ENCODE peak calls at places on chromosomes 3 and 15, in five cellular contexts. One of them, this sample, is unnamed.

GRCh38 chr3:155078959-155079794 is 942 bp upstream of the MME start:
- DNase-seq in endothelial cell: no peak
- DNase-seq in ovary: no peak
- DNase-seq in left ventricle myocardium inferior: no peak
- DNase-seq in stomach: no peak
- DNase-seq in this sample: no peak

GRCh38 chr3:180403156-180403555 is 198.8 kb upstream of the TTC14 start:
- DNase-seq in endothelial cell: no peak
- DNase-seq in ovary: no peak
- DNase-seq in left ventricle myocardium inferior: no peak
- DNase-seq in stomach: no peak
- DNase-seq in this sample: no peak

GRCh38 chr3:87320748-87321634 is 44.6 kb upstream of the POU1F1 start:
- DNase-seq in endothelial cell: no peak
- DNase-seq in ovary: no peak
- DNase-seq in left ventricle myocardium inferior: no peak
- DNase-seq in stomach: no peak
- DNase-seq in this sample: no peak

GRCh38 chr3:10521772-10522441 is 16.5 kb upstream of the ATP2B2 start:
- DNase-seq in endothelial cell: no peak
- DNase-seq in ovary: no peak
- DNase-seq in left ventricle myocardium inferior: no peak
- DNase-seq in stomach: peak
- DNase-seq in this sample: no peak

GRCh38 chr15:23052522-23052921 is 13.2 kb upstream of the TUBGCP5 start:
- DNase-seq in endothelial cell: no peak
- DNase-seq in ovary: no peak
- DNase-seq in left ventricle myocardium inferior: no peak
- DNase-seq in stomach: no peak
- DNase-seq in this sample: no peak

GRCh38 chr3:47250309-47251060 is 32.1 kb downstream of the KIF9 start:
- DNase-seq in endothelial cell: peak
- DNase-seq in ovary: no peak
- DNase-seq in left ventricle myocardium inferior: peak
- DNase-seq in stomach: peak
- DNase-seq in this sample: peak

GRCh38 chr15:39474657-39475056 is 106.2 kb upstream of the THBS1 start:
- DNase-seq in endothelial cell: no peak
- DNase-seq in ovary: no peak
- DNase-seq in left ventricle myocardium inferior: no peak
- DNase-seq in stomach: no peak
- DNase-seq in this sample: no peak

GRCh38 chr3:47385796-47386195 is 5.0 kb downstream of the PTPN23 start:
- DNase-seq in endothelial cell: no peak
- DNase-seq in ovary: no peak
- DNase-seq in left ventricle myocardium inferior: no peak
- DNase-seq in stomach: no peak
- DNase-seq in this sample: no peak

GRCh38 chr15:68311859-68312557 is 34.5 kb downstream of the FEM1B start:
- DNase-seq in endothelial cell: no peak
- DNase-seq in ovary: no peak
- DNase-seq in left ventricle myocardium inferior: no peak
- DNase-seq in stomach: no peak
- DNase-seq in this sample: no peak

GRCh38 chr15:79858469-79858868 is 38.3 kb downstream of the MTHFS start:
- DNase-seq in endothelial cell: no peak
- DNase-seq in ovary: no peak
- DNase-seq in left ventricle myocardium inferior: no peak
- DNase-seq in stomach: no peak
- DNase-seq in this sample: no peak

GRCh38 chr3:49553320-49553689 is 972 bp upstream of the BSN start:
- DNase-seq in endothelial cell: no peak
- DNase-seq in ovary: no peak
- DNase-seq in left ventricle myocardium inferior: no peak
- DNase-seq in stomach: no peak
- DNase-seq in this sample: no peak

GRCh38 chr15:74655424-74655823 is 39.8 kb downstream of the CLK3 start:
- DNase-seq in endothelial cell: no peak
- DNase-seq in ovary: no peak
- DNase-seq in left ventricle myocardium inferior: no peak
- DNase-seq in stomach: no peak
- DNase-seq in this sample: no peak

GRCh38 chr3:126087552-126088175 is 3.7 kb upstream of the SLC41A3 start:
- DNase-seq in endothelial cell: no peak
- DNase-seq in ovary: no peak
- DNase-seq in left ventricle myocardium inferior: no peak
- DNase-seq in stomach: no peak
- DNase-seq in this sample: no peak

GRCh38 chr3:151918253-151919029 is 45.0 kb downstream of the SUCNR1 start:
- DNase-seq in endothelial cell: no peak
- DNase-seq in ovary: no peak
- DNase-seq in left ventricle myocardium inferior: no peak
- DNase-seq in stomach: no peak
- DNase-seq in this sample: no peak

GRCh38 chr15:29968099-29968892 is 114.5 kb upstream of the GOLGA8J start:
- DNase-seq in endothelial cell: peak
- DNase-seq in ovary: no peak
- DNase-seq in left ventricle myocardium inferior: no peak
- DNase-seq in stomach: no peak
- DNase-seq in this sample: no peak

GRCh38 chr3:59273976-59274375 is 224.2 kb upstream of the CFAP20DC start:
- DNase-seq in endothelial cell: no peak
- DNase-seq in ovary: no peak
- DNase-seq in left ventricle myocardium inferior: no peak
- DNase-seq in stomach: no peak
- DNase-seq in this sample: no peak

GRCh38 chr3:156899951-156900350 is 73.8 kb downstream of the LEKR1 start:
- DNase-seq in endothelial cell: no peak
- DNase-seq in ovary: no peak
- DNase-seq in left ventricle myocardium inferior: no peak
- DNase-seq in stomach: no peak
- DNase-seq in this sample: no peak

GRCh38 chr3:9291991-9292390 is 42.5 kb upstream of the SRGAP3 start:
- DNase-seq in endothelial cell: no peak
- DNase-seq in ovary: no peak
- DNase-seq in left ventricle myocardium inferior: no peak
- DNase-seq in stomach: no peak
- DNase-seq in this sample: no peak

GRCh38 chr15:57591822-57592367 is at the start of gene MYZAP:
- DNase-seq in endothelial cell: peak
- DNase-seq in ovary: peak
- DNase-seq in left ventricle myocardium inferior: peak
- DNase-seq in stomach: peak
- DNase-seq in this sample: no peak

GRCh38 chr3:41026394-41027177 is 172.7 kb upstream of the CTNNB1 start:
- DNase-seq in endothelial cell: peak
- DNase-seq in ovary: peak
- DNase-seq in left ventricle myocardium inferior: peak
- DNase-seq in stomach: no peak
- DNase-seq in this sample: no peak

GRCh38 chr15:81097893-81098280 is 36.2 kb upstream of the CFAP161 start:
- DNase-seq in endothelial cell: no peak
- DNase-seq in ovary: no peak
- DNase-seq in left ventricle myocardium inferior: no peak
- DNase-seq in stomach: no peak
- DNase-seq in this sample: no peak

GRCh38 chr3:153285194-153285641 is 123.2 kb downstream of the RAP2B start:
- DNase-seq in endothelial cell: no peak
- DNase-seq in ovary: no peak
- DNase-seq in left ventricle myocardium inferior: no peak
- DNase-seq in stomach: no peak
- DNase-seq in this sample: no peak

GRCh38 chr3:123357275-123357674 is 91.6 kb downstream of the ADCY5 start:
- DNase-seq in endothelial cell: no peak
- DNase-seq in ovary: no peak
- DNase-seq in left ventricle myocardium inferior: no peak
- DNase-seq in stomach: no peak
- DNase-seq in this sample: no peak

GRCh38 chr3:123365450-123366143 is 83.3 kb downstream of the ADCY5 start:
- DNase-seq in endothelial cell: peak
- DNase-seq in ovary: no peak
- DNase-seq in left ventricle myocardium inferior: no peak
- DNase-seq in stomach: no peak
- DNase-seq in this sample: no peak

GRCh38 chr3:123361019-123361418 is 87.9 kb downstream of the ADCY5 start:
- DNase-seq in endothelial cell: no peak
- DNase-seq in ovary: no peak
- DNase-seq in left ventricle myocardium inferior: no peak
- DNase-seq in stomach: no peak
- DNase-seq in this sample: no peak
- TF ChIP-seq CTCF in endothelial cell: no peak
- TF ChIP-seq CTCF in ovary: no peak
- TF ChIP-seq CTCF in left ventricle myocardium inferior: no peak
- TF ChIP-seq CTCF in stomach: no peak
- TF ChIP-seq CTCF in this sample: peak

GRCh38 chr15:75761446-75762356 is 49.1 kb upstream of the CSPG4 start:
- DNase-seq in endothelial cell: no peak
- DNase-seq in ovary: no peak
- DNase-seq in left ventricle myocardium inferior: no peak
- DNase-seq in stomach: no peak
- DNase-seq in this sample: no peak

GRCh38 chr15:75753145-75753544 is 40.5 kb upstream of the CSPG4 start:
- DNase-seq in endothelial cell: no peak
- DNase-seq in ovary: no peak
- DNase-seq in left ventricle myocardium inferior: no peak
- DNase-seq in stomach: no peak
- DNase-seq in this sample: no peak

GRCh38 chr15:75763137-75763611 is 50.5 kb upstream of the CSPG4 start:
- DNase-seq in endothelial cell: no peak
- DNase-seq in ovary: no peak
- DNase-seq in left ventricle myocardium inferior: no peak
- DNase-seq in stomach: no peak
- DNase-seq in this sample: no peak

GRCh38 chr15:75760689-75761435 is 48.2 kb upstream of the CSPG4 start:
- DNase-seq in endothelial cell: no peak
- DNase-seq in ovary: no peak
- DNase-seq in left ventricle myocardium inferior: no peak
- DNase-seq in stomach: no peak
- DNase-seq in this sample: no peak

DNA sequence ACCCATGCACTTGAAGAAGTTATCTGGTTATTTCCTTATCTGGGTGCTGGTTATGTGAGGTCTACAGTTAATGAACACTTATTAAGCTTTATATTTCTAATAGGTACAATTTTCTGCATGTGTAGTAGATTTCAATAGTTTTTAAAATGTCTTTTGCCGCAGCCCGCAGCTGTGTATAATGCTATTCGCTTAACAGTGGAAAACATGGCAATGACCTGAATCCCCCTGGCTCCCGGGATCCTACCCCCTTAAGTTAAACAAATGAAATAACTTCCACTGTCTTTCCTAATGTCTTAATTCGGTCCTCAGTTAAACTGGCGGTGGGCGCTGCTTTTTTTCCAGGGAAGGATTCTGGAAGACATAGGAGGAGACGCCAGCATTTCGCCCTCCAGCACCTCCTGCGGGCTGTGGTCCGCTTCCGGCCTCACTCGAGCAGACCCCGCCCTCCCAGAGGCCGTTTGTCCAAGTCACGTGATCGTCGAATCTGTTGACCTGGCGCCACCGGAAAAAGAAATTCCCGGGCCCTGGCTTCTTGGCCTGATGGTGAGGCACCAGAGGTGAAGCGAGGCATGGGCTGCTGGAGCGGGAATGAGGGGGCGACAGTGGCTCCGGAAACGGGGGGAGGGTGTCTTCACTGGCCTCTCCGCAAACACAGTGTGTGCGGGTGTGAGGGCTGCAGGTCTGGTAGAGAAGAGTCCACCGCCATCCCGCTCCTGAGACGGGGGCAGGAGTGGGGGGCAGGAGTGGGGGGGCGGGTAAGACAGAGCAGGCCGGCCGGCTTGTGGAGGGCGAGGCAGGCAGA is 45.6 kb upstream of the CSPG4 start:
- DNase-seq in endothelial cell: peak
- DNase-seq in ovary: peak
- DNase-seq in left ventricle myocardium inferior: peak
- DNase-seq in stomach: peak
- DNase-seq in this sample: no peak
- TF ChIP-seq CTCF in endothelial cell: no peak
- TF ChIP-seq CTCF in ovary: no peak
- TF ChIP-seq CTCF in left ventricle myocardium inferior: peak
- TF ChIP-seq CTCF in stomach: no peak
- TF ChIP-seq CTCF in this sample: peak

DNA sequence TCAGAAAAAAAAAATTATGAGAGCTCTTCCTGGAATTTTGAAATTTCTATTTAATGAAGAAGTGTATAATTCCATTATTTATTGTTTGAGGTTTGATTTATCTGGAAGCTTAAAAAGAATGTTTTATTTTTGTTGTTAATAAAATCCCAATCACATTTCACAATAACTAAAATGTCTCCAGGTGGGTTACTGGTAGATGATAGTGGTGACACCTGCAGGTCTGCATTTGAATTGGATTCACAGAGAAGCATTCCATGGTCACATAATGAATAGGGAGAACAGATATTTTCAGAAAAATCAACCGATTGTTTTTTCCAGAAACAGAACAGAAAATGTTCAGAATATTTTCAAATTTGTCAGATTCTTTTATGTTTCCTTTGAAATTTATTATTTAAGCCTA is 48.3 kb downstream of the ASB7 start:
- DNase-seq in endothelial cell: no peak
- DNase-seq in ovary: no peak
- DNase-seq in left ventricle myocardium inferior: no peak
- DNase-seq in stomach: no peak
- DNase-seq in this sample: no peak
- TF ChIP-seq CTCF in endothelial cell: no peak
- TF ChIP-seq CTCF in ovary: no peak
- TF ChIP-seq CTCF in left ventricle myocardium inferior: no peak
- TF ChIP-seq CTCF in stomach: no peak
- TF ChIP-seq CTCF in this sample: peak

DNA sequence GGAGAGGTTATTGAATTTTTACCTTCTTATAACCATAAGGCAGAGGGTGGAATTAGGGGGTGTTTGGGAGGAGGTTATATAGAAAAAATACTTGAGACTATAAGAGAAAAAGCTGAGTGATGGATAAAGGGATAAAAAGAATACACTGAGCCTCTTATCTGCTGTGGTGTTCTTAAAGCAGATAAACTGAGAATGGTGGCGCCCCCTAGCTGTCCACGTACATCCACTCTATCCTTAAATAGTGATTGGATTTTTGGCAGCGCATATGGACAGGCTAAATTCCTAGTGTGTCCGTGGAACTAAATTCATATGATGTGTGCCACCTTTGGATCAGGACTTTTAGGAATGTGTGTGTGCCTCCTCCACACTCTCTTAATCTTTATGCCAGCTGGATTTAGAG is 121.1 kb downstream of the OXSM start:
- DNase-seq in endothelial cell: no peak
- DNase-seq in ovary: no peak
- DNase-seq in left ventricle myocardium inferior: no peak
- DNase-seq in stomach: no peak
- DNase-seq in this sample: no peak
- TF ChIP-seq CTCF in endothelial cell: peak
- TF ChIP-seq CTCF in ovary: no peak
- TF ChIP-seq CTCF in left ventricle myocardium inferior: peak
- TF ChIP-seq CTCF in stomach: no peak
- TF ChIP-seq CTCF in this sample: peak

This sample was measured in chondrocyte.